ENCODE peak calls at places on chromosomes 1 and 21, in seven cellular contexts. One of them, this sample, is unnamed.

GRCh38 chr1:29450591-29450990 is 214.3 kb downstream of the PTPRU start:
- DNase-seq in GM12865: no peak
- DNase-seq in stimulated activated CD8-positive, alpha-beta memory T cell treated with anti-CD3 and anti-CD28 coated beads, Interleukin-2, amount 100 ng/mL, for 1 hour: no peak
- DNase-seq in activated naive CD4-positive, alpha-beta T cell: no peak
- DNase-seq in adrenal gland: no peak
- DNase-seq in iPS DF 6.9: no peak
- DNase-seq in cerebellar cortex: no peak
- DNase-seq in this sample: no peak

GRCh38 chr1:27143408-27143807 is 11.5 kb downstream of the SLC9A1 start:
- DNase-seq in adrenal gland: peak
- DNase-seq in iPS DF 6.9: no peak
- DNase-seq in activated naive CD4-positive, alpha-beta T cell: no peak
- DNase-seq in GM12865: no peak
- DNase-seq in cerebellar cortex: no peak
- DNase-seq in stimulated activated CD8-positive, alpha-beta memory T cell treated with anti-CD3 and anti-CD28 coated beads, Interleukin-2, amount 100 ng/mL, for 1 hour: no peak
- DNase-seq in this sample: no peak

GRCh38 chr1:230901711-230902110 is 33.4 kb upstream of the C1orf198 start:
- DNase-seq in activated naive CD4-positive, alpha-beta T cell: no peak
- DNase-seq in iPS DF 6.9: no peak
- DNase-seq in adrenal gland: no peak
- DNase-seq in cerebellar cortex: no peak
- DNase-seq in GM12865: no peak
- DNase-seq in stimulated activated CD8-positive, alpha-beta memory T cell treated with anti-CD3 and anti-CD28 coated beads, Interleukin-2, amount 100 ng/mL, for 1 hour: no peak
- DNase-seq in this sample: no peak

GRCh38 chr1:218299416-218299815 is 14.3 kb downstream of the RRP15 start:
- DNase-seq in adrenal gland: no peak
- DNase-seq in stimulated activated CD8-positive, alpha-beta memory T cell treated with anti-CD3 and anti-CD28 coated beads, Interleukin-2, amount 100 ng/mL, for 1 hour: no peak
- DNase-seq in iPS DF 6.9: no peak
- DNase-seq in activated naive CD4-positive, alpha-beta T cell: no peak
- DNase-seq in cerebellar cortex: peak
- DNase-seq in GM12865: peak
- DNase-seq in this sample: no peak

GRCh38 chr21:40141621-40142020 is 274.4 kb downstream of the PCP4 start:
- DNase-seq in stimulated activated CD8-positive, alpha-beta memory T cell treated with anti-CD3 and anti-CD28 coated beads, Interleukin-2, amount 100 ng/mL, for 1 hour: no peak
- DNase-seq in cerebellar cortex: no peak
- DNase-seq in GM12865: no peak
- DNase-seq in adrenal gland: no peak
- DNase-seq in iPS DF 6.9: no peak
- DNase-seq in activated naive CD4-positive, alpha-beta T cell: no peak
- DNase-seq in this sample: no peak

GRCh38 chr1:93695411-93696005 is 13.9 kb upstream of the BCAR3 start:
- DNase-seq in activated naive CD4-positive, alpha-beta T cell: no peak
- DNase-seq in cerebellar cortex: no peak
- DNase-seq in stimulated activated CD8-positive, alpha-beta memory T cell treated with anti-CD3 and anti-CD28 coated beads, Interleukin-2, amount 100 ng/mL, for 1 hour: no peak
- DNase-seq in adrenal gland: no peak
- DNase-seq in GM12865: peak
- DNase-seq in iPS DF 6.9: no peak
- DNase-seq in this sample: no peak

GRCh38 chr1:112614460-112615065 is 4.4 kb downstream of the ST7L start:
- DNase-seq in activated naive CD4-positive, alpha-beta T cell: no peak
- DNase-seq in stimulated activated CD8-positive, alpha-beta memory T cell treated with anti-CD3 and anti-CD28 coated beads, Interleukin-2, amount 100 ng/mL, for 1 hour: no peak
- DNase-seq in adrenal gland: no peak
- DNase-seq in iPS DF 6.9: no peak
- DNase-seq in GM12865: peak
- DNase-seq in cerebellar cortex: peak
- DNase-seq in this sample: no peak

GRCh38 chr1:73635021-73635420 is 563.0 kb downstream of the LRRIQ3 start:
- DNase-seq in adrenal gland: no peak
- DNase-seq in cerebellar cortex: no peak
- DNase-seq in activated naive CD4-positive, alpha-beta T cell: no peak
- DNase-seq in GM12865: no peak
- DNase-seq in iPS DF 6.9: no peak
- DNase-seq in stimulated activated CD8-positive, alpha-beta memory T cell treated with anti-CD3 and anti-CD28 coated beads, Interleukin-2, amount 100 ng/mL, for 1 hour: no peak
- DNase-seq in this sample: no peak

GRCh38 chr1:20552728-20553571 is 577 bp downstream of the FAM43B start:
- DNase-seq in iPS DF 6.9: no peak
- DNase-seq in cerebellar cortex: peak
- DNase-seq in adrenal gland: peak
- DNase-seq in GM12865: peak
- DNase-seq in activated naive CD4-positive, alpha-beta T cell: no peak
- DNase-seq in stimulated activated CD8-positive, alpha-beta memory T cell treated with anti-CD3 and anti-CD28 coated beads, Interleukin-2, amount 100 ng/mL, for 1 hour: no peak
- DNase-seq in this sample: peak

GRCh38 chr1:51300270-51300669 is 30.1 kb downstream of the TTC39A start:
- DNase-seq in stimulated activated CD8-positive, alpha-beta memory T cell treated with anti-CD3 and anti-CD28 coated beads, Interleukin-2, amount 100 ng/mL, for 1 hour: no peak
- DNase-seq in GM12865: no peak
- DNase-seq in activated naive CD4-positive, alpha-beta T cell: no peak
- DNase-seq in iPS DF 6.9: no peak
- DNase-seq in adrenal gland: no peak
- DNase-seq in cerebellar cortex: no peak
- DNase-seq in this sample: no peak

GRCh38 chr1:227918083-227918700 is 29.5 kb downstream of the WNT9A start:
- DNase-seq in adrenal gland: no peak
- DNase-seq in GM12865: no peak
- DNase-seq in activated naive CD4-positive, alpha-beta T cell: no peak
- DNase-seq in iPS DF 6.9: no peak
- DNase-seq in stimulated activated CD8-positive, alpha-beta memory T cell treated with anti-CD3 and anti-CD28 coated beads, Interleukin-2, amount 100 ng/mL, for 1 hour: no peak
- DNase-seq in cerebellar cortex: no peak
- DNase-seq in this sample: no peak

GRCh38 chr1:204041232-204041767 is 31.6 kb upstream of the SOX13 start:
- DNase-seq in adrenal gland: no peak
- DNase-seq in GM12865: no peak
- DNase-seq in stimulated activated CD8-positive, alpha-beta memory T cell treated with anti-CD3 and anti-CD28 coated beads, Interleukin-2, amount 100 ng/mL, for 1 hour: no peak
- DNase-seq in activated naive CD4-positive, alpha-beta T cell: no peak
- DNase-seq in cerebellar cortex: no peak
- DNase-seq in iPS DF 6.9: no peak
- DNase-seq in this sample: no peak

GRCh38 chr1:43549921-43550597 is 19.4 kb downstream of the PTPRF start:
- DNase-seq in adrenal gland: peak
- DNase-seq in cerebellar cortex: no peak
- DNase-seq in stimulated activated CD8-positive, alpha-beta memory T cell treated with anti-CD3 and anti-CD28 coated beads, Interleukin-2, amount 100 ng/mL, for 1 hour: no peak
- DNase-seq in activated naive CD4-positive, alpha-beta T cell: no peak
- DNase-seq in GM12865: peak
- DNase-seq in iPS DF 6.9: peak
- DNase-seq in this sample: peak